ENCODE peak calls at places on chromosome 15, in six cellular contexts. Y is endodermal cell; K is substantia nigra; F is OCI-LY7; H is heart right ventricle; P is stimulated activated CD4-positive, alpha-beta T cell treated with anti-CD3 and anti-CD28 coated beads, Interleukin-12 subunit alpha, Interleukin-12 subunit beta, amount 100 ng/mL, for 4 hours. X is an unnamed sample.

GRCh38 chr15:41323611-41324010 is 8.8 kb downstream of the OIP5 start:
- DNase-seq in Y (no peak), P (no peak), K (no peak), F (no peak), H (no peak), X (no peak)

GRCh38 chr15:75809986-75810750 is 33.1 kb upstream of the UBE2Q2 start:
- DNase-seq in Y (peak), F (peak), K (no peak), H (no peak), P (no peak), X (no peak)

GRCh38 chr15:55789066-55789660 is 46.2 kb upstream of the PRTG start:
- DNase-seq in K (no peak), P (peak), Y (peak), F (peak), H (peak), X (no peak)

GRCh38 chr15:77224352-77224751 is 153.4 kb upstream of the TSPAN3 start:
- DNase-seq in K (no peak), P (no peak), H (no peak), Y (no peak), F (peak), X (no peak)

GRCh38 chr15:71066983-71067382 is 48.3 kb upstream of the THSD4 start:
- DNase-seq in H (peak), P (no peak), Y (no peak), K (no peak), F (no peak), X (no peak)

GRCh38 chr15:23912191-23912590 is 225.1 kb upstream of the NDN start:
- DNase-seq in K (no peak), P (no peak), Y (peak), F (no peak), H (no peak), X (no peak)

GRCh38 chr15:53843166-53843565 is 83.7 kb upstream of the WDR72 start:
- DNase-seq in F (no peak), P (no peak), K (no peak), Y (no peak), H (no peak), X (no peak)

GRCh38 chr15:91890614-91891013 is 37.1 kb downstream of the SLCO3A1 start:
- DNase-seq in F (no peak), K (no peak), P (no peak), Y (no peak), H (no peak), X (no peak)

GRCh38 chr15:85318048-85318731 is 62.2 kb upstream of the AKAP13 start:
- DNase-seq in Y (no peak), H (no peak), F (peak), P (no peak), K (no peak), X (no peak)

GRCh38 chr15:42276762-42277161 is 3.5 kb upstream of the TMEM87A start:
- DNase-seq in H (no peak), F (no peak), K (no peak), Y (no peak), P (no peak), X (no peak)

GRCh38 chr15:85027033-85027380 is 45.4 kb downstream of the PDE8A start:
- DNase-seq in K (no peak), F (no peak), H (no peak), Y (no peak), P (no peak), X (no peak)

GRCh38 chr15:62104406-62104805 is 37.6 kb downstream of the C2CD4A start:
- DNase-seq in K (no peak), P (no peak), F (no peak), H (no peak), Y (no peak), X (no peak)

GRCh38 chr15:45231864-45232562 is 20.0 kb upstream of the SLC28A2 start:
- DNase-seq in K (no peak), P (no peak), Y (no peak), H (no peak), F (no peak), X (no peak)

GRCh38 chr15:61200626-61201025 is 28.5 kb downstream of the RORA start:
- DNase-seq in F (no peak), H (no peak), P (no peak), K (no peak), Y (peak), X (no peak)

GRCh38 chr15:96337991-96338771 is 7.7 kb downstream of the NR2F2 start:
- DNase-seq in K (no peak), P (no peak), H (no peak), F (no peak), Y (no peak), X (no peak)

GRCh38 chr15:38562278-38562677 is 2.3 kb downstream of the RASGRP1 start:
- DNase-seq in Y (peak), F (peak), P (no peak), K (no peak), H (no peak), X (no peak)

X was measured in ovary.